ENCODE peak calls at places on chromosomes 3 and 15, in nine cellular contexts. H, B, X, L, S, F, C, K and W are unnamed samples.

GRCh38 chr3:88149146-88149515 is 628 bp upstream of the C3orf38 start:
- DNase-seq in H (peak), L (no peak), B (no peak), C (no peak), K (no peak), F (no peak), X (peak), S (no peak), W (peak)

GRCh38 chr15:38038659-38039442 is 104.4 kb downstream of the TMCO5A start:
- DNase-seq in F (no peak), K (peak), B (no peak), S (no peak), C (no peak), H (no peak), L (no peak), X (peak), W (no peak)

GRCh38 chr3:43207628-43208085 is 78.7 kb upstream of the SNRK start:
- DNase-seq in C (no peak), B (no peak), X (peak), F (no peak), L (no peak), K (no peak), H (no peak), S (no peak), W (no peak)

GRCh38 chr15:61151791-61152190 is 77.3 kb downstream of the RORA start:
- DNase-seq in C (no peak), H (no peak), S (no peak), F (no peak), B (no peak), X (no peak), L (no peak), K (no peak), W (no peak)

GRCh38 chr3:126261037-126261436 is 80.7 kb upstream of the ALDH1L1 start:
- DNase-seq in H (no peak), C (no peak), B (no peak), S (no peak), L (peak), X (peak), F (no peak), K (no peak), W (no peak)

GRCh38 chr15:40948706-40949473 is 4.4 kb upstream of the CHAC1 start:
- DNase-seq in B (no peak), C (no peak), S (no peak), H (no peak), K (no peak), L (no peak), X (no peak), F (no peak), W (no peak)

GRCh38 chr15:78407889-78408640 is 30.0 kb upstream of the IREB2 start:
- DNase-seq in X (no peak), C (no peak), S (no peak), K (no peak), F (no peak), L (no peak), B (no peak), H (no peak), W (no peak)

GRCh38 chr15:98758224-98758623 is 109.9 kb downstream of the IGF1R start:
- DNase-seq in X (no peak), S (no peak), C (no peak), F (no peak), B (no peak), K (no peak), L (no peak), H (no peak), W (no peak)

GRCh38 chr3:120145498-120146285 is 51.4 kb upstream of the GSK3B start:
- DNase-seq in C (no peak), S (peak), K (peak), H (no peak), B (no peak), X (peak), F (no peak), L (no peak), W (no peak)

GRCh38 chr15:98955980-98956723 is 51.4 kb downstream of the PGPEP1L start:
- DNase-seq in B (no peak), L (no peak), S (no peak), X (no peak), F (no peak), C (no peak), K (no peak), H (no peak), W (no peak)

GRCh38 chr3:45154641-45155147 is 8.5 kb upstream of the CDCP1 start:
- DNase-seq in X (peak), F (no peak), H (no peak), B (no peak), K (no peak), C (no peak), L (no peak), S (peak), W (no peak)

GRCh38 chr3:126083511-126083912 is 412 bp downstream of the SLC41A3 start:
- DNase-seq in B (peak), F (peak), C (no peak), H (peak), S (peak), L (peak), K (no peak), X (peak), W (no peak)

GRCh38 chr15:33425149-33425548 is 114.4 kb downstream of the RYR3 start:
- DNase-seq in C (no peak), B (no peak), K (peak), S (no peak), L (no peak), X (peak), H (no peak), F (no peak), W (no peak)

GRCh38 chr3:61954097-61954528 is 392.7 kb downstream of the PTPRG start:
- DNase-seq in H (no peak), K (no peak), C (no peak), L (no peak), F (no peak), B (no peak), X (peak), S (no peak), W (no peak)

GRCh38 chr15:58934521-58934920 is 1.0 kb upstream of the SLTM start:
- DNase-seq in F (no peak), K (no peak), S (no peak), B (no peak), H (no peak), C (no peak), L (no peak), X (peak), W (no peak)

GRCh38 chr3:134307425-134307824 is 56.8 kb upstream of the RYK start:
- DNase-seq in L (no peak), F (no peak), X (no peak), B (no peak), H (no peak), K (no peak), C (no peak), S (no peak), W (no peak)

GRCh38 chr3:42505849-42506410 is 3.5 kb downstream of the VIPR1 start:
- DNase-seq in H (no peak), L (no peak), F (no peak), B (no peak), X (no peak), C (no peak), S (no peak), K (no peak), W (no peak)

GRCh38 chr3:60594025-60594424 is 657.2 kb downstream of the FHIT start:
- DNase-seq in F (no peak), S (no peak), H (no peak), L (peak), X (no peak), B (no peak), C (no peak), K (no peak), W (no peak)

GRCh38 chr3:23183731-23184130 is 19.4 kb upstream of the UBE2E2 start:
- DNase-seq in H (no peak), L (no peak), K (no peak), F (peak), X (peak), S (peak), C (no peak), B (no peak), W (peak)

GRCh38 chr3:71031151-71031550 is 552.4 kb downstream of the FOXP1 start:
- DNase-seq in B (peak), L (no peak), S (no peak), F (no peak), X (no peak), H (no peak), C (no peak), K (no peak), W (no peak)

GRCh38 chr15:22240951-22241350 is 160.6 kb downstream of the OR4M2 start:
- DNase-seq in C (no peak), L (no peak), S (no peak), X (peak), F (no peak), K (no peak), H (no peak), B (no peak), W (no peak)

GRCh38 chr3:98600412-98601095 is 7.1 kb upstream of the CPOX start:
- DNase-seq in C (no peak), H (no peak), F (no peak), L (no peak), K (no peak), B (no peak), X (no peak), S (no peak), W (no peak)

GRCh38 chr3:42014949-42015533 is 53.1 kb upstream of the ULK4 start:
- DNase-seq in F (peak), L (peak), X (peak), B (peak), S (no peak), C (no peak), H (no peak), K (no peak), W (no peak)

GRCh38 chr3:108096506-108097325 is 5.9 kb upstream of the CD47 start:
- DNase-seq in H (no peak), C (no peak), K (no peak), F (no peak), L (no peak), B (no peak), S (no peak), X (peak), W (no peak)

GRCh38 chr3:101725192-101725889 is 927 bp downstream of the CEP97 start:
- DNase-seq in X (peak), C (no peak), B (no peak), H (peak), F (peak), K (no peak), S (no peak), L (peak), W (no peak)

GRCh38 chr3:122407946-122408345 is 7.9 kb downstream of the WDR5B start:
- DNase-seq in S (no peak), F (no peak), C (no peak), H (no peak), B (no peak), L (no peak), X (no peak), K (no peak), W (no peak)

GRCh38 chr15:93152264-93152884 is 63.4 kb upstream of the RGMA start:
- DNase-seq in S (no peak), H (no peak), K (no peak), F (no peak), C (no peak), B (no peak), X (no peak), L (no peak), W (no peak)

GRCh38 chr15:73571346-73571745 is 61.8 kb downstream of the NPTN start:
- DNase-seq in K (no peak), X (no peak), S (no peak), C (no peak), F (peak), B (peak), H (peak), L (no peak), W (peak)

GRCh38 chr3:17420668-17421067 is 321.8 kb downstream of the TBC1D5 start:
- DNase-seq in C (no peak), B (peak), F (peak), K (no peak), L (no peak), S (no peak), H (peak), X (no peak), W (peak)

GRCh38 chr3:196274585-196274984 is 12.9 kb downstream of the PCYT1A start:
- DNase-seq in S (peak), C (no peak), L (no peak), F (no peak), H (no peak), X (peak), K (no peak), B (no peak), W (no peak)

GRCh38 chr3:109018828-109019227 is 65.1 kb upstream of the GUCA1C start:
- DNase-seq in B (no peak), C (no peak), F (no peak), S (peak), L (no peak), H (no peak), X (peak), K (no peak), W (no peak)

GRCh38 chr15:63843901-63844317 is 10.2 kb upstream of the HERC1 start:
- DNase-seq in H (no peak), B (no peak), X (no peak), K (no peak), C (no peak), F (no peak), S (peak), L (no peak), W (no peak)

GRCh38 chr15:98865397-98866339 is 141.9 kb downstream of the PGPEP1L start:
- DNase-seq in C (no peak), L (peak), F (peak), K (no peak), H (peak), X (peak), S (no peak), B (peak), W (peak)

GRCh38 chr3:29751647-29752263 is 470.9 kb downstream of the RBMS3 start:
- DNase-seq in S (no peak), F (no peak), C (no peak), X (no peak), K (no peak), L (no peak), B (no peak), H (no peak), W (no peak)

GRCh38 chr15:71575474-71576045 is 234.8 kb upstream of the NR2E3 start:
- DNase-seq in X (peak), L (no peak), F (no peak), B (no peak), C (no peak), S (no peak), H (no peak), K (no peak), W (no peak)

GRCh38 chr3:108862865-108863798 is 40.5 kb downstream of the TRAT1 start:
- DNase-seq in L (no peak), S (no peak), C (no peak), X (peak), B (no peak), K (no peak), H (no peak), F (no peak), W (no peak)

GRCh38 chr15:71708741-71709140 is 101.6 kb upstream of the NR2E3 start:
- DNase-seq in C (no peak), L (peak), F (no peak), B (no peak), S (no peak), H (no peak), K (no peak), X (peak), W (no peak)

GRCh38 chr15:78850926-78851600 is 21.6 kb upstream of the MORF4L1 start:
- DNase-seq in B (no peak), X (no peak), S (no peak), K (no peak), L (no peak), F (no peak), H (no peak), C (no peak), W (no peak)

GRCh38 chr3:196357905-196358304 is 19.7 kb upstream of the TM4SF19 start:
- DNase-seq in H (no peak), F (no peak), B (no peak), K (no peak), S (no peak), C (no peak), L (no peak), X (no peak), W (no peak)